ENCODE peak calls at places on chromosomes 5 and 9, in nine cellular contexts. Q, R, S, P, C, F, J, K and V are unnamed samples.

GRCh38 chr5:418681-419121 is 24.3 kb upstream of the EXOC3 start:
- DNase-seq in C (no peak), R (peak), P (peak), K (no peak), J (no peak), S (no peak), Q (no peak), F (no peak), V (no peak)

GRCh38 chr9:37575921-37576721 is at the start of gene FBXO10:
- DNase-seq in R (peak), Q (peak), P (peak), J (peak), S (peak), K (peak), F (peak), C (peak), V (peak)

GRCh38 chr5:96807099-96807654 is 568 bp downstream of the ERAP1 start:
- DNase-seq in R (peak), Q (peak), J (peak), S (peak), F (peak), P (peak), K (peak), C (peak), V (peak)

GRCh38 chr9:89372230-89372816 is 54.0 kb downstream of the SECISBP2 start:
- DNase-seq in S (no peak), J (no peak), P (no peak), F (no peak), Q (no peak), C (no peak), R (peak), K (no peak), V (no peak)

GRCh38 chr9:38671748-38672147 is 48.2 kb downstream of the FAM240B start:
- DNase-seq in R (no peak), P (no peak), C (no peak), F (no peak), K (no peak), J (no peak), S (no peak), Q (no peak), V (no peak)

GRCh38 chr5:106417163-106417562 is 1253.6 kb downstream of the EFNA5 start:
- DNase-seq in Q (peak), P (no peak), S (no peak), K (no peak), J (no peak), F (no peak), C (no peak), R (no peak), V (no peak)

GRCh38 chr5:77561965-77562364 is 69.8 kb upstream of the WDR41 start:
- DNase-seq in P (no peak), Q (no peak), S (no peak), C (no peak), R (no peak), J (no peak), F (no peak), K (no peak), V (no peak)

GRCh38 chr9:136549010-136549980 is 3.4 kb upstream of the NOTCH1 start:
- DNase-seq in Q (no peak), J (no peak), R (no peak), P (no peak), S (no peak), K (no peak), F (no peak), C (no peak), V (no peak)

GRCh38 chr9:133341369-133342082 is 5.5 kb upstream of the SURF6 start:
- DNase-seq in Q (no peak), P (no peak), F (no peak), C (no peak), S (no peak), K (no peak), R (no peak), J (no peak), V (peak)

GRCh38 chr9:107534510-107535078 is 45.0 kb upstream of the KLF4 start:
- DNase-seq in C (no peak), K (no peak), R (no peak), Q (no peak), P (no peak), S (no peak), F (no peak), J (no peak), V (no peak)

GRCh38 chr5:16992006-16992405 is 55.9 kb upstream of the MYO10 start:
- DNase-seq in Q (no peak), K (no peak), S (no peak), J (no peak), P (no peak), C (no peak), R (peak), F (no peak), V (no peak)

GRCh38 chr5:39231705-39232525 is 12.6 kb upstream of the FYB1 start:
- DNase-seq in J (no peak), F (no peak), K (no peak), S (no peak), Q (no peak), P (no peak), C (no peak), R (peak), V (peak)

GRCh38 chr5:120507197-120507596 is 43.1 kb downstream of the PRR16 start:
- DNase-seq in S (no peak), J (no peak), R (no peak), C (no peak), P (no peak), K (no peak), Q (no peak), F (no peak), V (no peak)

GRCh38 chr9:126773004-126773607 is 31.7 kb upstream of the ZBTB43 start:
- DNase-seq in F (peak), C (no peak), R (no peak), J (no peak), P (no peak), K (no peak), S (no peak), Q (no peak), V (no peak)

GRCh38 chr9:115556432-115556831 is 438.5 kb upstream of the TNC start:
- DNase-seq in R (no peak), F (no peak), P (no peak), Q (no peak), J (no peak), C (no peak), S (no peak), K (no peak), V (no peak)

GRCh38 chr9:131668057-131668438 is 71.8 kb downstream of the RAPGEF1 start:
- DNase-seq in F (no peak), S (no peak), Q (no peak), C (no peak), P (no peak), R (no peak), K (no peak), J (no peak), V (no peak)

GRCh38 chr5:97046270-97046982 is 96.0 kb downstream of the LIX1 start:
- DNase-seq in S (no peak), K (no peak), Q (no peak), F (no peak), J (no peak), C (no peak), R (peak), P (no peak), V (no peak)

GRCh38 chr5:41433552-41434181 is 76.7 kb downstream of the PLCXD3 start:
- DNase-seq in F (no peak), Q (no peak), R (peak), K (no peak), C (no peak), S (no peak), J (no peak), P (no peak), V (no peak)

GRCh38 chr5:33637011-33637410 is 196.2 kb downstream of the TARS1 start:
- DNase-seq in Q (no peak), P (no peak), F (no peak), R (no peak), K (no peak), J (no peak), S (no peak), C (no peak), V (no peak)